ENCODE peak calls at places on chromosomes 4 and X, in seven cellular contexts. N, W, L, S, X, Q and G are unnamed samples.

GRCh38 chrX:38968344-38968743 is 167.1 kb downstream of the MID1IP1 start:
- DNase-seq in L (no peak), Q (no peak), X (no peak), S (no peak), N (no peak), W (no peak), G (no peak)

GRCh38 chr4:7824218-7824617 is 115.4 kb downstream of the AFAP1 start:
- DNase-seq in Q (no peak), W (no peak), X (no peak), L (no peak), S (no peak), N (no peak), G (no peak)

GRCh38 chr4:176790398-176790797 is 2.3 kb downstream of the VEGFC start:
- DNase-seq in S (no peak), W (no peak), Q (no peak), N (no peak), X (no peak), L (no peak), G (no peak)

GRCh38 chrX:19382500-19383145 is 38.9 kb downstream of the PDHA1 start:
- DNase-seq in X (no peak), S (peak; percentile 52), L (peak; percentile 30), Q (no peak), N (peak; percentile 56), W (peak; percentile 7), G (no peak)

GRCh38 chrX:107826286-107827136 is 845 bp downstream of the MID2 start:
- DNase-seq in N (peak; percentile 34), L (peak; percentile 63), S (peak; percentile 14), X (no peak), Q (no peak), W (peak; percentile 15), G (peak; percentile 24)

GRCh38 chr4:86670739-86671138 is 76.6 kb downstream of the PTPN13 start:
- DNase-seq in W (no peak), S (no peak), X (no peak), N (no peak), L (peak; percentile 9), Q (no peak), G (no peak)

GRCh38 chr4:110567266-110567665 is 55.6 kb downstream of the PITX2 start:
- DNase-seq in N (no peak), Q (no peak), L (no peak), X (no peak), S (no peak), W (no peak), G (no peak)

GRCh38 chr4:141074098-141074878 is 59.0 kb downstream of the RNF150 start:
- DNase-seq in L (no peak), N (no peak), Q (no peak), S (no peak), X (no peak), W (no peak), G (no peak)

GRCh38 chrX:101260435-101260834 is 30.7 kb downstream of the TAF7L start:
- DNase-seq in N (no peak), Q (no peak), S (no peak), W (no peak), L (peak; percentile 1), X (no peak), G (no peak)

GRCh38 chrX:130340271-130340670 is 552 bp downstream of the SLC25A14 start:
- DNase-seq in W (no peak), X (no peak), S (no peak), Q (no peak), L (peak; percentile 1), N (no peak), G (no peak)

GRCh38 chr4:173508386-173509002 is 21.5 kb downstream of the HAND2 start:
- DNase-seq in N (no peak), X (no peak), Q (no peak), L (no peak), W (no peak), S (no peak), G (no peak)

GRCh38 chr4:2047781-2048581 is 11.1 kb upstream of the NAT8L start:
- DNase-seq in L (no peak), X (no peak), S (no peak), W (no peak), N (peak; percentile 16), Q (no peak), G (no peak)

GRCh38 chr4:112058433-112058832 is 86.8 kb upstream of the FAM241A start:
- DNase-seq in N (no peak), W (no peak), X (no peak), Q (no peak), S (no peak), L (peak; percentile 47), G (no peak)

GRCh38 chr4:61443813-61444510 is 243.8 kb downstream of the ADGRL3 start:
- DNase-seq in Q (no peak), L (no peak), S (no peak), N (no peak), X (no peak), W (no peak), G (no peak)

GRCh38 chrX:100984818-100985217 is 15.3 kb downstream of the ARL13A start:
- DNase-seq in W (no peak), N (no peak), X (no peak), L (no peak), Q (no peak), S (no peak), G (no peak)

GRCh38 chr4:40516651-40517050 is 113.0 kb downstream of the RBM47 start:
- DNase-seq in N (peak; percentile 52), Q (no peak), S (peak; percentile 44), L (no peak), X (no peak), W (no peak), G (no peak)

GRCh38 chr4:5874811-5875465 is 17.9 kb downstream of the CRMP1 start:
- DNase-seq in Q (no peak), N (no peak), X (no peak), S (no peak), L (no peak), W (no peak), G (no peak)

GRCh38 chr4:25862411-25863346 is at the start of gene SEL1L3:
- DNase-seq in X (no peak), N (peak; percentile 79), L (no peak), W (peak; percentile 23), Q (no peak), S (peak; percentile 80), G (peak; percentile 66)

GRCh38 chrX:133254666-133255065 is 36.5 kb upstream of the TFDP3 start:
- DNase-seq in N (no peak), S (no peak), X (no peak), Q (no peak), L (no peak), W (no peak), G (no peak)

GRCh38 chr4:38154681-38155588 is 194.7 kb downstream of the PTTG2 start:
- DNase-seq in N (peak; percentile 79), W (peak; percentile 73), S (peak; percentile 85), Q (no peak), L (no peak), X (peak; percentile 77), G (no peak)

GRCh38 chr4:83381173-83381572 is 46.5 kb upstream of the HPSE start:
- DNase-seq in L (no peak), S (no peak), W (no peak), X (no peak), N (peak; percentile 27), Q (no peak), G (no peak)

DNA sequence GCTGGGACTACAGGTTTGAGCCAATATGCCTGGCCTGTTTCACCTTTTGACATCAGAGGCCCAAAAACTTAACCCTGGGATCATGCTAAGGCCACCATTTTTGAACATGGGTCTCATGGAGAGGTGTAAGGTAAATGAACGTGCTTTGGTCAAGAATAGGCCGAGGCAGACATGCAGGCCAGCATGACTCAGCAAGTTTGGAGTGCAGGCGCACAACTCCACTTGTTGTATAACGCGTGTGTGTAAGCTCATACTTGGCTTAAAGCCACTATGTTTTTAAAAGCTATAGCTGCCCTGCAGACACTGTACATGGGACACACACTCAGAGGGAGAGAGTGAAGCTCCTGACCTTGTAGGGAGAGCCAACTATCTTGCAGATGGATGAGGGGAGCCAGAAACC is 43.8 kb upstream of the HPSE start:
- DNase-seq in L (no peak), X (no peak), W (no peak), S (no peak), N (no peak), Q (no peak), G (no peak)
- TF ChIP-seq POLR2AphosphoS5 in L (no peak), X (no peak), W (no peak), S (no peak), N (no peak), Q (no peak), G (no peak)

GRCh38 chr4:153465583-153465921 is 608 bp upstream of the TMEM131L start:
- DNase-seq in N (peak; percentile 41), L (peak; percentile 57), X (peak; percentile 71), W (peak; percentile 21), Q (no peak), S (peak; percentile 58), G (peak; percentile 26)
- TF ChIP-seq POLR2AphosphoS5 in N (no peak), L (no peak), X (no peak), W (no peak), Q (no peak), S (no peak), G (no peak)

GRCh38 chr4:143230683-143231082 is 46.0 kb downstream of the USP38 start:
- DNase-seq in W (no peak), X (no peak), L (no peak), Q (no peak), N (no peak), S (no peak), G (no peak)
- TF ChIP-seq POLR2AphosphoS5 in W (no peak), X (no peak), L (no peak), Q (no peak), N (no peak), S (no peak), G (no peak)

GRCh38 chrX:153922286-153922573 is 3.8 kb downstream of the ARHGAP4 start:
- DNase-seq in X (peak; percentile 59), Q (no peak), N (no peak), L (no peak), S (no peak), W (no peak), G (no peak)

GRCh38 chrX:153922932-153923857 is 2.9 kb downstream of the ARHGAP4 start:
- DNase-seq in L (peak; percentile 58), W (peak; percentile 65), N (peak; percentile 88), Q (no peak), X (peak; percentile 83), S (peak; percentile 72), G (no peak)

GRCh38 chrX:153925739-153926593 is at the start of gene ARHGAP4:
- DNase-seq in L (no peak), W (no peak), Q (no peak), S (no peak), N (no peak), X (no peak), G (no peak)

GRCh38 chrX:153925387-153925738 is 701 bp downstream of the ARHGAP4 start:
- DNase-seq in Q (peak; percentile 51), W (no peak), N (no peak), S (no peak), X (no peak), L (no peak), G (no peak)

DNA sequence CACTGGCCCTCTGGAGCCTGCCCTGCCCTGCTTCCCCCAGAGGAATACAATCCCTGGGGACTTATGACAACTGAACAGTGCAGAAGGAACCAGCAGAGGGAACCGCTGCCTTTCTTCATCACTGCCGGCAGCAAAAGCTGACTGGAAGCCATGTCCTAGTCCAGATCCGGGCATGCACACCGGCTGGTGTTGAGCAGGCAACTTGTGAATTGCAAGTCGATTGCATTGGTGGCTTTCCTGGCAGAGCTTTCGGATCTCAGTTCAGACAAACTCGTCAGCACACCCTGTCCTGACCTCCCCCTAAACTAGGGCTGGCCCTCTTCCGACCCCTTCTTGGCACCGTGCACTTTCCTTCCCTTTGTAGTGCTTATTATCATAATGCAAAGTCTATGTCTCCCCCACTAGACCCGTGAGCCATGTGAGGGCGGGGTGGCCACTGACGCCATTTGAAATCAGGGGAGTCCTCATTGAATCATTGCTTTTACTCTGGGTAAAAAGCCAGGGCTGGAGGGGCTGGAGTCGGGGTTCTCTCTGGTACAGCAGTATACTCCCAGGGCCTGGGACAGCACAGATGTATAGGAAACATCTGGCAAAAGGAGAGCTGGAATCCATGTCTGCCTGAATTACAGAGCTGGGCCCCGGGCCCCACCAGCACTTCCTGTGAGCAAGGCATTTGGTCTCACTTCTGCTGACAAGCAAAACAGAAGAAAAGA is 1.8 kb downstream of the ARHGAP4 start:
- DNase-seq in L (peak; percentile 67), W (no peak), Q (no peak), N (peak; percentile 44), S (peak; percentile 45), X (peak; percentile 65), G (no peak)
- TF ChIP-seq POLR2AphosphoS5 in L (no peak), W (no peak), Q (no peak), N (no peak), S (no peak), X (no peak), G (no peak)